ENCODE peak calls at places on chromosomes 16 and 17, in seven cellular contexts. One of them, this sample, is unnamed.

GRCh38 chr16:31472559-31473203 is 729 bp downstream of the TGFB1I1 start:
- DNase-seq in HTR-8/SVneo: peak; percentile 89
- DNase-seq in ACHN: peak; percentile 75
- DNase-seq in GM03348: peak; percentile 96
- DNase-seq in HuH-7.5: peak; percentile 58
- DNase-seq in activated CD8-positive, alpha-beta memory T cell treated with anti-CD3 and anti-CD28 coated beads, Interleukin-2, amount 50 U/mL, for 48 hours: peak; percentile 73
- DNase-seq in activated T-cell treated with anti-CD3 and anti-CD28 coated beads, Interleukin-2, amount 50 U/mL, for 72 hours: peak; percentile 51
- DNase-seq in this sample: no peak

GRCh38 chr17:9987779-9988585 is 82.9 kb upstream of the RCVRN start:
- DNase-seq in HTR-8/SVneo: peak; percentile 50
- DNase-seq in activated CD8-positive, alpha-beta memory T cell treated with anti-CD3 and anti-CD28 coated beads, Interleukin-2, amount 50 U/mL, for 48 hours: peak; percentile 60
- DNase-seq in activated T-cell treated with anti-CD3 and anti-CD28 coated beads, Interleukin-2, amount 50 U/mL, for 72 hours: peak; percentile 8
- DNase-seq in HuH-7.5: peak; percentile 24
- DNase-seq in ACHN: peak; percentile 37
- DNase-seq in GM03348: peak; percentile 75
- DNase-seq in this sample: no peak

GRCh38 chr16:53967172-53967571 is 263.2 kb downstream of the FTO start:
- DNase-seq in GM03348: no peak
- DNase-seq in activated CD8-positive, alpha-beta memory T cell treated with anti-CD3 and anti-CD28 coated beads, Interleukin-2, amount 50 U/mL, for 48 hours: no peak
- DNase-seq in ACHN: no peak
- DNase-seq in HuH-7.5: no peak
- DNase-seq in activated T-cell treated with anti-CD3 and anti-CD28 coated beads, Interleukin-2, amount 50 U/mL, for 72 hours: no peak
- DNase-seq in HTR-8/SVneo: no peak
- DNase-seq in this sample: no peak

GRCh38 chr16:3248596-3248995 is 7.8 kb downstream of the MEFV start:
- DNase-seq in HTR-8/SVneo: no peak
- DNase-seq in HuH-7.5: no peak
- DNase-seq in ACHN: no peak
- DNase-seq in activated T-cell treated with anti-CD3 and anti-CD28 coated beads, Interleukin-2, amount 50 U/mL, for 72 hours: no peak
- DNase-seq in GM03348: no peak
- DNase-seq in activated CD8-positive, alpha-beta memory T cell treated with anti-CD3 and anti-CD28 coated beads, Interleukin-2, amount 50 U/mL, for 48 hours: no peak
- DNase-seq in this sample: no peak

GRCh38 chr17:41977991-41978390 is 11.4 kb downstream of the CNP start:
- DNase-seq in activated CD8-positive, alpha-beta memory T cell treated with anti-CD3 and anti-CD28 coated beads, Interleukin-2, amount 50 U/mL, for 48 hours: no peak
- DNase-seq in GM03348: no peak
- DNase-seq in activated T-cell treated with anti-CD3 and anti-CD28 coated beads, Interleukin-2, amount 50 U/mL, for 72 hours: no peak
- DNase-seq in ACHN: no peak
- DNase-seq in HuH-7.5: no peak
- DNase-seq in HTR-8/SVneo: no peak
- DNase-seq in this sample: no peak

GRCh38 chr17:79940381-79941087 is 95.1 kb downstream of the TBC1D16 start:
- DNase-seq in activated CD8-positive, alpha-beta memory T cell treated with anti-CD3 and anti-CD28 coated beads, Interleukin-2, amount 50 U/mL, for 48 hours: no peak
- DNase-seq in GM03348: no peak
- DNase-seq in HTR-8/SVneo: no peak
- DNase-seq in ACHN: no peak
- DNase-seq in HuH-7.5: no peak
- DNase-seq in activated T-cell treated with anti-CD3 and anti-CD28 coated beads, Interleukin-2, amount 50 U/mL, for 72 hours: no peak
- DNase-seq in this sample: no peak

GRCh38 chr17:77606146-77606864 is 352.2 kb upstream of the TNRC6C start:
- DNase-seq in ACHN: no peak
- DNase-seq in activated CD8-positive, alpha-beta memory T cell treated with anti-CD3 and anti-CD28 coated beads, Interleukin-2, amount 50 U/mL, for 48 hours: peak; percentile 15
- DNase-seq in HTR-8/SVneo: no peak
- DNase-seq in activated T-cell treated with anti-CD3 and anti-CD28 coated beads, Interleukin-2, amount 50 U/mL, for 72 hours: no peak
- DNase-seq in HuH-7.5: no peak
- DNase-seq in GM03348: no peak
- DNase-seq in this sample: no peak

GRCh38 chr16:11556945-11557720 is 29.6 kb downstream of the LITAF start:
- DNase-seq in HTR-8/SVneo: no peak
- DNase-seq in activated CD8-positive, alpha-beta memory T cell treated with anti-CD3 and anti-CD28 coated beads, Interleukin-2, amount 50 U/mL, for 48 hours: no peak
- DNase-seq in activated T-cell treated with anti-CD3 and anti-CD28 coated beads, Interleukin-2, amount 50 U/mL, for 72 hours: no peak
- DNase-seq in HuH-7.5: no peak
- DNase-seq in GM03348: no peak
- DNase-seq in ACHN: no peak
- DNase-seq in this sample: no peak

GRCh38 chr16:83554096-83554495 is 253.7 kb upstream of the HSBP1 start:
- DNase-seq in activated CD8-positive, alpha-beta memory T cell treated with anti-CD3 and anti-CD28 coated beads, Interleukin-2, amount 50 U/mL, for 48 hours: no peak
- DNase-seq in ACHN: no peak
- DNase-seq in activated T-cell treated with anti-CD3 and anti-CD28 coated beads, Interleukin-2, amount 50 U/mL, for 72 hours: no peak
- DNase-seq in HuH-7.5: no peak
- DNase-seq in GM03348: peak; percentile 20
- DNase-seq in HTR-8/SVneo: no peak
- DNase-seq in this sample: no peak

GRCh38 chr17:77831497-77832179 is 126.9 kb upstream of the TNRC6C start:
- DNase-seq in activated CD8-positive, alpha-beta memory T cell treated with anti-CD3 and anti-CD28 coated beads, Interleukin-2, amount 50 U/mL, for 48 hours: no peak
- DNase-seq in GM03348: peak; percentile 62
- DNase-seq in ACHN: peak; percentile 85
- DNase-seq in HTR-8/SVneo: no peak
- DNase-seq in activated T-cell treated with anti-CD3 and anti-CD28 coated beads, Interleukin-2, amount 50 U/mL, for 72 hours: no peak
- DNase-seq in HuH-7.5: no peak
- DNase-seq in this sample: no peak

GRCh38 chr16:88815901-88816589 is 4.3 kb upstream of the APRT start:
- DNase-seq in HuH-7.5: no peak
- DNase-seq in activated T-cell treated with anti-CD3 and anti-CD28 coated beads, Interleukin-2, amount 50 U/mL, for 72 hours: peak; percentile 72
- DNase-seq in HTR-8/SVneo: peak; percentile 54
- DNase-seq in ACHN: peak; percentile 47
- DNase-seq in GM03348: peak; percentile 35
- DNase-seq in activated CD8-positive, alpha-beta memory T cell treated with anti-CD3 and anti-CD28 coated beads, Interleukin-2, amount 50 U/mL, for 48 hours: peak; percentile 84
- DNase-seq in this sample: no peak

GRCh38 chr17:77863814-77864161 is 94.7 kb upstream of the TNRC6C start:
- DNase-seq in HTR-8/SVneo: no peak
- DNase-seq in activated T-cell treated with anti-CD3 and anti-CD28 coated beads, Interleukin-2, amount 50 U/mL, for 72 hours: no peak
- DNase-seq in ACHN: no peak
- DNase-seq in activated CD8-positive, alpha-beta memory T cell treated with anti-CD3 and anti-CD28 coated beads, Interleukin-2, amount 50 U/mL, for 48 hours: no peak
- DNase-seq in HuH-7.5: no peak
- DNase-seq in GM03348: peak; percentile 48
- DNase-seq in this sample: no peak

GRCh38 chr17:82400830-82401229 is 17.3 kb upstream of the HEXD start:
- DNase-seq in activated CD8-positive, alpha-beta memory T cell treated with anti-CD3 and anti-CD28 coated beads, Interleukin-2, amount 50 U/mL, for 48 hours: peak; percentile 80
- DNase-seq in HuH-7.5: no peak
- DNase-seq in ACHN: no peak
- DNase-seq in GM03348: no peak
- DNase-seq in activated T-cell treated with anti-CD3 and anti-CD28 coated beads, Interleukin-2, amount 50 U/mL, for 72 hours: peak; percentile 67
- DNase-seq in HTR-8/SVneo: no peak
- DNase-seq in this sample: no peak

GRCh38 chr17:33534063-33534462 is 241.0 kb upstream of the ASIC2 start:
- DNase-seq in activated T-cell treated with anti-CD3 and anti-CD28 coated beads, Interleukin-2, amount 50 U/mL, for 72 hours: no peak
- DNase-seq in GM03348: no peak
- DNase-seq in activated CD8-positive, alpha-beta memory T cell treated with anti-CD3 and anti-CD28 coated beads, Interleukin-2, amount 50 U/mL, for 48 hours: no peak
- DNase-seq in ACHN: no peak
- DNase-seq in HuH-7.5: no peak
- DNase-seq in HTR-8/SVneo: no peak
- DNase-seq in this sample: no peak

GRCh38 chr16:85054948-85055502 is 27.4 kb downstream of the KIAA0513 start:
- DNase-seq in HuH-7.5: no peak
- DNase-seq in activated T-cell treated with anti-CD3 and anti-CD28 coated beads, Interleukin-2, amount 50 U/mL, for 72 hours: no peak
- DNase-seq in HTR-8/SVneo: no peak
- DNase-seq in GM03348: no peak
- DNase-seq in activated CD8-positive, alpha-beta memory T cell treated with anti-CD3 and anti-CD28 coated beads, Interleukin-2, amount 50 U/mL, for 48 hours: no peak
- DNase-seq in ACHN: no peak
- DNase-seq in this sample: no peak

GRCh38 chr17:42679001-42679491 is 2.3 kb upstream of the PLEKHH3 start:
- DNase-seq in HuH-7.5: peak; percentile 77
- DNase-seq in GM03348: no peak
- DNase-seq in ACHN: peak; percentile 24
- DNase-seq in activated CD8-positive, alpha-beta memory T cell treated with anti-CD3 and anti-CD28 coated beads, Interleukin-2, amount 50 U/mL, for 48 hours: peak; percentile 70
- DNase-seq in HTR-8/SVneo: peak; percentile 51
- DNase-seq in activated T-cell treated with anti-CD3 and anti-CD28 coated beads, Interleukin-2, amount 50 U/mL, for 72 hours: peak; percentile 52
- DNase-seq in this sample: no peak

GRCh38 chr16:58027341-58028167 is 2.0 kb downstream of the MMP15 start:
- DNase-seq in HuH-7.5: peak; percentile 78
- DNase-seq in activated T-cell treated with anti-CD3 and anti-CD28 coated beads, Interleukin-2, amount 50 U/mL, for 72 hours: no peak
- DNase-seq in GM03348: peak; percentile 39
- DNase-seq in HTR-8/SVneo: peak; percentile 72
- DNase-seq in activated CD8-positive, alpha-beta memory T cell treated with anti-CD3 and anti-CD28 coated beads, Interleukin-2, amount 50 U/mL, for 48 hours: no peak
- DNase-seq in ACHN: peak; percentile 75
- DNase-seq in this sample: no peak

GRCh38 chr17:82858376-82859126 is 18.7 kb upstream of the ZNF750 start:
- DNase-seq in HuH-7.5: no peak
- DNase-seq in activated CD8-positive, alpha-beta memory T cell treated with anti-CD3 and anti-CD28 coated beads, Interleukin-2, amount 50 U/mL, for 48 hours: no peak
- DNase-seq in ACHN: no peak
- DNase-seq in activated T-cell treated with anti-CD3 and anti-CD28 coated beads, Interleukin-2, amount 50 U/mL, for 72 hours: no peak
- DNase-seq in GM03348: no peak
- DNase-seq in HTR-8/SVneo: no peak
- DNase-seq in this sample: no peak

GRCh38 chr16:7921360-7921759 is 588.7 kb downstream of the RBFOX1 start:
- DNase-seq in activated T-cell treated with anti-CD3 and anti-CD28 coated beads, Interleukin-2, amount 50 U/mL, for 72 hours: no peak
- DNase-seq in ACHN: no peak
- DNase-seq in GM03348: no peak
- DNase-seq in HuH-7.5: no peak
- DNase-seq in activated CD8-positive, alpha-beta memory T cell treated with anti-CD3 and anti-CD28 coated beads, Interleukin-2, amount 50 U/mL, for 48 hours: no peak
- DNase-seq in HTR-8/SVneo: no peak
- DNase-seq in this sample: no peak

GRCh38 chr16:89729863-89730574 is 8.7 kb downstream of the ZNF276 start:
- DNase-seq in GM03348: no peak
- DNase-seq in ACHN: no peak
- DNase-seq in activated T-cell treated with anti-CD3 and anti-CD28 coated beads, Interleukin-2, amount 50 U/mL, for 72 hours: no peak
- DNase-seq in HTR-8/SVneo: no peak
- DNase-seq in HuH-7.5: no peak
- DNase-seq in activated CD8-positive, alpha-beta memory T cell treated with anti-CD3 and anti-CD28 coated beads, Interleukin-2, amount 50 U/mL, for 48 hours: no peak
- DNase-seq in this sample: no peak

GRCh38 chr16:74463888-74464287 is 42.6 kb upstream of the CLEC18B start:
- DNase-seq in activated T-cell treated with anti-CD3 and anti-CD28 coated beads, Interleukin-2, amount 50 U/mL, for 72 hours: no peak
- DNase-seq in GM03348: no peak
- DNase-seq in HuH-7.5: no peak
- DNase-seq in HTR-8/SVneo: no peak
- DNase-seq in ACHN: no peak
- DNase-seq in activated CD8-positive, alpha-beta memory T cell treated with anti-CD3 and anti-CD28 coated beads, Interleukin-2, amount 50 U/mL, for 48 hours: no peak
- DNase-seq in this sample: no peak

GRCh38 chr16:4612977-4613635 is 1.6 kb downstream of the UBALD1 start:
- DNase-seq in HuH-7.5: no peak
- DNase-seq in GM03348: no peak
- DNase-seq in HTR-8/SVneo: no peak
- DNase-seq in activated T-cell treated with anti-CD3 and anti-CD28 coated beads, Interleukin-2, amount 50 U/mL, for 72 hours: no peak
- DNase-seq in activated CD8-positive, alpha-beta memory T cell treated with anti-CD3 and anti-CD28 coated beads, Interleukin-2, amount 50 U/mL, for 48 hours: no peak
- DNase-seq in ACHN: no peak
- DNase-seq in this sample: no peak

GRCh38 chr17:80475949-80476876 is at the start of gene NPTX1:
- DNase-seq in activated T-cell treated with anti-CD3 and anti-CD28 coated beads, Interleukin-2, amount 50 U/mL, for 72 hours: peak; percentile 17
- DNase-seq in HuH-7.5: peak; percentile 41
- DNase-seq in ACHN: peak; percentile 24
- DNase-seq in HTR-8/SVneo: no peak
- DNase-seq in activated CD8-positive, alpha-beta memory T cell treated with anti-CD3 and anti-CD28 coated beads, Interleukin-2, amount 50 U/mL, for 48 hours: no peak
- DNase-seq in GM03348: peak; percentile 66
- DNase-seq in this sample: no peak

GRCh38 chr17:77349976-77350830 is 209.4 kb downstream of the SEC14L1 start:
- DNase-seq in activated T-cell treated with anti-CD3 and anti-CD28 coated beads, Interleukin-2, amount 50 U/mL, for 72 hours: no peak
- DNase-seq in ACHN: no peak
- DNase-seq in HuH-7.5: no peak
- DNase-seq in HTR-8/SVneo: no peak
- DNase-seq in GM03348: peak; percentile 59
- DNase-seq in activated CD8-positive, alpha-beta memory T cell treated with anti-CD3 and anti-CD28 coated beads, Interleukin-2, amount 50 U/mL, for 48 hours: peak; percentile 37
- DNase-seq in this sample: no peak

GRCh38 chr16:4556112-4556511 is at the start of gene C16orf96:
- DNase-seq in HTR-8/SVneo: no peak
- DNase-seq in activated CD8-positive, alpha-beta memory T cell treated with anti-CD3 and anti-CD28 coated beads, Interleukin-2, amount 50 U/mL, for 48 hours: no peak
- DNase-seq in GM03348: peak; percentile 38
- DNase-seq in ACHN: peak; percentile 14
- DNase-seq in HuH-7.5: no peak
- DNase-seq in activated T-cell treated with anti-CD3 and anti-CD28 coated beads, Interleukin-2, amount 50 U/mL, for 72 hours: no peak
- DNase-seq in this sample: no peak

GRCh38 chr17:1087381-1088241 is 90.7 kb downstream of the TIMM22 start:
- DNase-seq in activated CD8-positive, alpha-beta memory T cell treated with anti-CD3 and anti-CD28 coated beads, Interleukin-2, amount 50 U/mL, for 48 hours: no peak
- DNase-seq in HTR-8/SVneo: no peak
- DNase-seq in GM03348: peak; percentile 43
- DNase-seq in activated T-cell treated with anti-CD3 and anti-CD28 coated beads, Interleukin-2, amount 50 U/mL, for 72 hours: no peak
- DNase-seq in ACHN: no peak
- DNase-seq in HuH-7.5: peak; percentile 40
- DNase-seq in this sample: no peak

GRCh38 chr16:23148166-23148512 is 1.1 kb downstream of the USP31 start:
- DNase-seq in GM03348: no peak
- DNase-seq in HTR-8/SVneo: no peak
- DNase-seq in activated T-cell treated with anti-CD3 and anti-CD28 coated beads, Interleukin-2, amount 50 U/mL, for 72 hours: no peak
- DNase-seq in activated CD8-positive, alpha-beta memory T cell treated with anti-CD3 and anti-CD28 coated beads, Interleukin-2, amount 50 U/mL, for 48 hours: no peak
- DNase-seq in ACHN: peak; percentile 44
- DNase-seq in HuH-7.5: no peak
- DNase-seq in this sample: no peak

GRCh38 chr16:3691778-3692177 is 25.5 kb downstream of the TRAP1 start:
- DNase-seq in HTR-8/SVneo: no peak
- DNase-seq in ACHN: no peak
- DNase-seq in activated CD8-positive, alpha-beta memory T cell treated with anti-CD3 and anti-CD28 coated beads, Interleukin-2, amount 50 U/mL, for 48 hours: no peak
- DNase-seq in activated T-cell treated with anti-CD3 and anti-CD28 coated beads, Interleukin-2, amount 50 U/mL, for 72 hours: no peak
- DNase-seq in GM03348: no peak
- DNase-seq in HuH-7.5: no peak
- DNase-seq in this sample: no peak

GRCh38 chr16:85202631-85203461 is 90.6 kb upstream of the CIBAR2 start:
- DNase-seq in activated CD8-positive, alpha-beta memory T cell treated with anti-CD3 and anti-CD28 coated beads, Interleukin-2, amount 50 U/mL, for 48 hours: no peak
- DNase-seq in GM03348: peak; percentile 96
- DNase-seq in HuH-7.5: no peak
- DNase-seq in activated T-cell treated with anti-CD3 and anti-CD28 coated beads, Interleukin-2, amount 50 U/mL, for 72 hours: no peak
- DNase-seq in HTR-8/SVneo: no peak
- DNase-seq in ACHN: no peak
- DNase-seq in this sample: no peak

GRCh38 chr17:11986939-11987329 is 10.3 kb downstream of the ZNF18 start:
- DNase-seq in GM03348: peak; percentile 62
- DNase-seq in HuH-7.5: peak; percentile 17
- DNase-seq in ACHN: peak; percentile 61
- DNase-seq in HTR-8/SVneo: peak; percentile 38
- DNase-seq in activated CD8-positive, alpha-beta memory T cell treated with anti-CD3 and anti-CD28 coated beads, Interleukin-2, amount 50 U/mL, for 48 hours: no peak
- DNase-seq in activated T-cell treated with anti-CD3 and anti-CD28 coated beads, Interleukin-2, amount 50 U/mL, for 72 hours: no peak
- DNase-seq in this sample: no peak

GRCh38 chr17:55768946-55769624 is 18.2 kb downstream of the PCTP start:
- DNase-seq in activated T-cell treated with anti-CD3 and anti-CD28 coated beads, Interleukin-2, amount 50 U/mL, for 72 hours: no peak
- DNase-seq in HuH-7.5: no peak
- DNase-seq in GM03348: peak; percentile 31
- DNase-seq in HTR-8/SVneo: no peak
- DNase-seq in activated CD8-positive, alpha-beta memory T cell treated with anti-CD3 and anti-CD28 coated beads, Interleukin-2, amount 50 U/mL, for 48 hours: no peak
- DNase-seq in ACHN: no peak
- DNase-seq in this sample: no peak

GRCh38 chr16:8958344-8958808 is 5.3 kb downstream of the USP7 start:
- DNase-seq in GM03348: peak; percentile 74
- DNase-seq in activated CD8-positive, alpha-beta memory T cell treated with anti-CD3 and anti-CD28 coated beads, Interleukin-2, amount 50 U/mL, for 48 hours: peak; percentile 62
- DNase-seq in HTR-8/SVneo: no peak
- DNase-seq in activated T-cell treated with anti-CD3 and anti-CD28 coated beads, Interleukin-2, amount 50 U/mL, for 72 hours: peak; percentile 27
- DNase-seq in HuH-7.5: no peak
- DNase-seq in ACHN: peak; percentile 11
- DNase-seq in this sample: no peak

GRCh38 chr17:8857919-8858318 is 9.6 kb downstream of the PIK3R6 start:
- DNase-seq in ACHN: no peak
- DNase-seq in activated CD8-positive, alpha-beta memory T cell treated with anti-CD3 and anti-CD28 coated beads, Interleukin-2, amount 50 U/mL, for 48 hours: peak; percentile 73
- DNase-seq in GM03348: peak; percentile 58
- DNase-seq in HTR-8/SVneo: peak; percentile 86
- DNase-seq in HuH-7.5: no peak
- DNase-seq in activated T-cell treated with anti-CD3 and anti-CD28 coated beads, Interleukin-2, amount 50 U/mL, for 72 hours: peak; percentile 65
- DNase-seq in this sample: peak; percentile 90

GRCh38 chr17:72205357-72205756 is 84.5 kb downstream of the SOX9 start:
- DNase-seq in ACHN: no peak
- DNase-seq in activated CD8-positive, alpha-beta memory T cell treated with anti-CD3 and anti-CD28 coated beads, Interleukin-2, amount 50 U/mL, for 48 hours: no peak
- DNase-seq in HTR-8/SVneo: no peak
- DNase-seq in activated T-cell treated with anti-CD3 and anti-CD28 coated beads, Interleukin-2, amount 50 U/mL, for 72 hours: no peak
- DNase-seq in GM03348: no peak
- DNase-seq in HuH-7.5: no peak
- DNase-seq in this sample: no peak

GRCh38 chr16:4056161-4057105 is 59.8 kb downstream of the ADCY9 start:
- DNase-seq in activated CD8-positive, alpha-beta memory T cell treated with anti-CD3 and anti-CD28 coated beads, Interleukin-2, amount 50 U/mL, for 48 hours: no peak
- DNase-seq in HuH-7.5: no peak
- DNase-seq in HTR-8/SVneo: no peak
- DNase-seq in activated T-cell treated with anti-CD3 and anti-CD28 coated beads, Interleukin-2, amount 50 U/mL, for 72 hours: no peak
- DNase-seq in ACHN: no peak
- DNase-seq in GM03348: no peak
- DNase-seq in this sample: no peak

GRCh38 chr16:89811321-89811720 is 5.1 kb downstream of the FANCA start:
- DNase-seq in GM03348: no peak
- DNase-seq in HuH-7.5: no peak
- DNase-seq in activated CD8-positive, alpha-beta memory T cell treated with anti-CD3 and anti-CD28 coated beads, Interleukin-2, amount 50 U/mL, for 48 hours: no peak
- DNase-seq in activated T-cell treated with anti-CD3 and anti-CD28 coated beads, Interleukin-2, amount 50 U/mL, for 72 hours: no peak
- DNase-seq in ACHN: no peak
- DNase-seq in HTR-8/SVneo: no peak
- DNase-seq in this sample: no peak

GRCh38 chr17:40298726-40299125 is 10.3 kb upstream of the RARA start:
- DNase-seq in HTR-8/SVneo: no peak
- DNase-seq in HuH-7.5: no peak
- DNase-seq in activated T-cell treated with anti-CD3 and anti-CD28 coated beads, Interleukin-2, amount 50 U/mL, for 72 hours: no peak
- DNase-seq in GM03348: peak; percentile 65
- DNase-seq in activated CD8-positive, alpha-beta memory T cell treated with anti-CD3 and anti-CD28 coated beads, Interleukin-2, amount 50 U/mL, for 48 hours: no peak
- DNase-seq in ACHN: no peak
- DNase-seq in this sample: no peak

GRCh38 chr17:77498875-77499698 is 358.3 kb downstream of the SEC14L1 start:
- DNase-seq in GM03348: no peak
- DNase-seq in ACHN: no peak
- DNase-seq in activated CD8-positive, alpha-beta memory T cell treated with anti-CD3 and anti-CD28 coated beads, Interleukin-2, amount 50 U/mL, for 48 hours: peak; percentile 49
- DNase-seq in HTR-8/SVneo: no peak
- DNase-seq in HuH-7.5: no peak
- DNase-seq in activated T-cell treated with anti-CD3 and anti-CD28 coated beads, Interleukin-2, amount 50 U/mL, for 72 hours: no peak
- DNase-seq in this sample: no peak